ENCODE peak calls at places on chromosomes 3 and 15, in six cellular contexts. One of them, this sample, is unnamed.

GRCh38 chr3:118863731-118864322 is 170.8 kb downstream of the IGSF11 start:
- DNase-seq in psoas muscle: no peak
- DNase-seq in stimulated activated CD8-positive, alpha-beta memory T cell treated with anti-CD3 and anti-CD28 coated beads, Interleukin-4, amount 100 ng/mL, for 4 hours: no peak
- DNase-seq in mesothelial cell of epicardium: no peak
- DNase-seq in left cardiac atrium: no peak
- DNase-seq in activated CD4-positive, alpha-beta T cell treated with anti-CD3 and anti-CD28 coated beads for 24 hours: no peak
- DNase-seq in this sample: no peak

GRCh38 chr3:54339608-54340007 is 217.3 kb downstream of the CACNA2D3 start:
- DNase-seq in psoas muscle: no peak
- DNase-seq in stimulated activated CD8-positive, alpha-beta memory T cell treated with anti-CD3 and anti-CD28 coated beads, Interleukin-4, amount 100 ng/mL, for 4 hours: no peak
- DNase-seq in mesothelial cell of epicardium: no peak
- DNase-seq in left cardiac atrium: no peak
- DNase-seq in activated CD4-positive, alpha-beta T cell treated with anti-CD3 and anti-CD28 coated beads for 24 hours: no peak
- DNase-seq in this sample: no peak

GRCh38 chr3:71681224-71681668 is 44.0 kb downstream of the EIF4E3 start:
- DNase-seq in psoas muscle: peak
- DNase-seq in stimulated activated CD8-positive, alpha-beta memory T cell treated with anti-CD3 and anti-CD28 coated beads, Interleukin-4, amount 100 ng/mL, for 4 hours: no peak
- DNase-seq in mesothelial cell of epicardium: peak
- DNase-seq in left cardiac atrium: peak
- DNase-seq in activated CD4-positive, alpha-beta T cell treated with anti-CD3 and anti-CD28 coated beads for 24 hours: no peak
- DNase-seq in this sample: peak

GRCh38 chr3:131804565-131805133 is 230.2 kb downstream of the CPNE4 start:
- DNase-seq in psoas muscle: no peak
- DNase-seq in stimulated activated CD8-positive, alpha-beta memory T cell treated with anti-CD3 and anti-CD28 coated beads, Interleukin-4, amount 100 ng/mL, for 4 hours: no peak
- DNase-seq in mesothelial cell of epicardium: no peak
- DNase-seq in left cardiac atrium: peak
- DNase-seq in activated CD4-positive, alpha-beta T cell treated with anti-CD3 and anti-CD28 coated beads for 24 hours: no peak
- DNase-seq in this sample: peak

GRCh38 chr3:72663429-72663828 is 184.8 kb downstream of the SHQ1 start:
- DNase-seq in psoas muscle: no peak
- DNase-seq in stimulated activated CD8-positive, alpha-beta memory T cell treated with anti-CD3 and anti-CD28 coated beads, Interleukin-4, amount 100 ng/mL, for 4 hours: no peak
- DNase-seq in mesothelial cell of epicardium: no peak
- DNase-seq in left cardiac atrium: no peak
- DNase-seq in activated CD4-positive, alpha-beta T cell treated with anti-CD3 and anti-CD28 coated beads for 24 hours: no peak
- DNase-seq in this sample: no peak

GRCh38 chr15:88864861-88865497 is 30.4 kb downstream of the HAPLN3 start:
- DNase-seq in psoas muscle: no peak
- DNase-seq in stimulated activated CD8-positive, alpha-beta memory T cell treated with anti-CD3 and anti-CD28 coated beads, Interleukin-4, amount 100 ng/mL, for 4 hours: no peak
- DNase-seq in mesothelial cell of epicardium: no peak
- DNase-seq in left cardiac atrium: no peak
- DNase-seq in activated CD4-positive, alpha-beta T cell treated with anti-CD3 and anti-CD28 coated beads for 24 hours: no peak
- DNase-seq in this sample: no peak

GRCh38 chr3:189316296-189317019 is 144.7 kb downstream of the TPRG1 start:
- DNase-seq in psoas muscle: no peak
- DNase-seq in stimulated activated CD8-positive, alpha-beta memory T cell treated with anti-CD3 and anti-CD28 coated beads, Interleukin-4, amount 100 ng/mL, for 4 hours: no peak
- DNase-seq in mesothelial cell of epicardium: no peak
- DNase-seq in left cardiac atrium: no peak
- DNase-seq in activated CD4-positive, alpha-beta T cell treated with anti-CD3 and anti-CD28 coated beads for 24 hours: no peak
- DNase-seq in this sample: no peak

GRCh38 chr3:31343075-31343474 is 189.7 kb upstream of the STT3B start:
- DNase-seq in psoas muscle: no peak
- DNase-seq in stimulated activated CD8-positive, alpha-beta memory T cell treated with anti-CD3 and anti-CD28 coated beads, Interleukin-4, amount 100 ng/mL, for 4 hours: no peak
- DNase-seq in mesothelial cell of epicardium: no peak
- DNase-seq in left cardiac atrium: no peak
- DNase-seq in activated CD4-positive, alpha-beta T cell treated with anti-CD3 and anti-CD28 coated beads for 24 hours: no peak
- DNase-seq in this sample: no peak

GRCh38 chr15:88187195-88187594 is 69.3 kb downstream of the NTRK3 start:
- DNase-seq in psoas muscle: no peak
- DNase-seq in stimulated activated CD8-positive, alpha-beta memory T cell treated with anti-CD3 and anti-CD28 coated beads, Interleukin-4, amount 100 ng/mL, for 4 hours: no peak
- DNase-seq in mesothelial cell of epicardium: no peak
- DNase-seq in left cardiac atrium: peak
- DNase-seq in activated CD4-positive, alpha-beta T cell treated with anti-CD3 and anti-CD28 coated beads for 24 hours: no peak
- DNase-seq in this sample: no peak

GRCh38 chr15:78353093-78353492 is 12.9 kb downstream of the CRABP1 start:
- DNase-seq in psoas muscle: no peak
- DNase-seq in stimulated activated CD8-positive, alpha-beta memory T cell treated with anti-CD3 and anti-CD28 coated beads, Interleukin-4, amount 100 ng/mL, for 4 hours: no peak
- DNase-seq in mesothelial cell of epicardium: no peak
- DNase-seq in left cardiac atrium: no peak
- DNase-seq in activated CD4-positive, alpha-beta T cell treated with anti-CD3 and anti-CD28 coated beads for 24 hours: no peak
- DNase-seq in this sample: no peak

GRCh38 chr15:91950054-91950453 is 96.5 kb downstream of the SLCO3A1 start:
- DNase-seq in psoas muscle: no peak
- DNase-seq in stimulated activated CD8-positive, alpha-beta memory T cell treated with anti-CD3 and anti-CD28 coated beads, Interleukin-4, amount 100 ng/mL, for 4 hours: no peak
- DNase-seq in mesothelial cell of epicardium: no peak
- DNase-seq in left cardiac atrium: no peak
- DNase-seq in activated CD4-positive, alpha-beta T cell treated with anti-CD3 and anti-CD28 coated beads for 24 hours: no peak
- DNase-seq in this sample: no peak

GRCh38 chr3:48601622-48601994 is 6.5 kb upstream of the COL7A1 start:
- DNase-seq in psoas muscle: peak
- DNase-seq in stimulated activated CD8-positive, alpha-beta memory T cell treated with anti-CD3 and anti-CD28 coated beads, Interleukin-4, amount 100 ng/mL, for 4 hours: no peak
- DNase-seq in mesothelial cell of epicardium: no peak
- DNase-seq in left cardiac atrium: peak
- DNase-seq in activated CD4-positive, alpha-beta T cell treated with anti-CD3 and anti-CD28 coated beads for 24 hours: no peak
- DNase-seq in this sample: peak

GRCh38 chr3:129745253-129745652 is 138.8 kb upstream of the PLXND1 start:
- DNase-seq in psoas muscle: no peak
- DNase-seq in stimulated activated CD8-positive, alpha-beta memory T cell treated with anti-CD3 and anti-CD28 coated beads, Interleukin-4, amount 100 ng/mL, for 4 hours: no peak
- DNase-seq in mesothelial cell of epicardium: no peak
- DNase-seq in left cardiac atrium: no peak
- DNase-seq in activated CD4-positive, alpha-beta T cell treated with anti-CD3 and anti-CD28 coated beads for 24 hours: no peak
- DNase-seq in this sample: no peak

GRCh38 chr3:128714887-128715496 is 11.0 kb upstream of the RAB7A start:
- DNase-seq in psoas muscle: no peak
- DNase-seq in stimulated activated CD8-positive, alpha-beta memory T cell treated with anti-CD3 and anti-CD28 coated beads, Interleukin-4, amount 100 ng/mL, for 4 hours: no peak
- DNase-seq in mesothelial cell of epicardium: no peak
- DNase-seq in left cardiac atrium: no peak
- DNase-seq in activated CD4-positive, alpha-beta T cell treated with anti-CD3 and anti-CD28 coated beads for 24 hours: no peak
- DNase-seq in this sample: no peak

GRCh38 chr15:70741677-70742293 is 21.6 kb downstream of the UACA start:
- DNase-seq in psoas muscle: no peak
- DNase-seq in stimulated activated CD8-positive, alpha-beta memory T cell treated with anti-CD3 and anti-CD28 coated beads, Interleukin-4, amount 100 ng/mL, for 4 hours: no peak
- DNase-seq in mesothelial cell of epicardium: no peak
- DNase-seq in left cardiac atrium: no peak
- DNase-seq in activated CD4-positive, alpha-beta T cell treated with anti-CD3 and anti-CD28 coated beads for 24 hours: no peak
- DNase-seq in this sample: no peak

GRCh38 chr3:36893137-36893557 is 51.7 kb downstream of the TRANK1 start:
- DNase-seq in psoas muscle: no peak
- DNase-seq in stimulated activated CD8-positive, alpha-beta memory T cell treated with anti-CD3 and anti-CD28 coated beads, Interleukin-4, amount 100 ng/mL, for 4 hours: no peak
- DNase-seq in mesothelial cell of epicardium: no peak
- DNase-seq in left cardiac atrium: peak
- DNase-seq in activated CD4-positive, alpha-beta T cell treated with anti-CD3 and anti-CD28 coated beads for 24 hours: no peak
- DNase-seq in this sample: peak

GRCh38 chr3:126535636-126536035 is 11.7 kb downstream of the CHST13 start:
- DNase-seq in psoas muscle: peak
- DNase-seq in stimulated activated CD8-positive, alpha-beta memory T cell treated with anti-CD3 and anti-CD28 coated beads, Interleukin-4, amount 100 ng/mL, for 4 hours: no peak
- DNase-seq in mesothelial cell of epicardium: no peak
- DNase-seq in left cardiac atrium: peak
- DNase-seq in activated CD4-positive, alpha-beta T cell treated with anti-CD3 and anti-CD28 coated beads for 24 hours: no peak
- DNase-seq in this sample: no peak

GRCh38 chr3:188797045-188797444 is 374.7 kb upstream of the TPRG1 start:
- DNase-seq in psoas muscle: no peak
- DNase-seq in stimulated activated CD8-positive, alpha-beta memory T cell treated with anti-CD3 and anti-CD28 coated beads, Interleukin-4, amount 100 ng/mL, for 4 hours: no peak
- DNase-seq in mesothelial cell of epicardium: no peak
- DNase-seq in left cardiac atrium: no peak
- DNase-seq in activated CD4-positive, alpha-beta T cell treated with anti-CD3 and anti-CD28 coated beads for 24 hours: no peak
- DNase-seq in this sample: no peak

This sample was measured in heart right ventricle.